ENCODE peak calls at places on chromosomes 13 and 19, in four cellular contexts. One of them, this sample, is unnamed.

GRCh38 chr13:105806335-105806920 is 729.0 kb downstream of the EFNB2 start:
- DNase-seq in stomach: no peak
- DNase-seq in GM23338: no peak
- DNase-seq in endothelial cell of umbilical vein: no peak
- DNase-seq in this sample: no peak

GRCh38 chr19:45569619-45570421 is 14.8 kb downstream of the OPA3 start:
- DNase-seq in GM23338: peak
- DNase-seq in endothelial cell of umbilical vein: peak
- DNase-seq in stomach: peak
- DNase-seq in this sample: no peak

GRCh38 chr19:36113895-36114762 is 546 bp downstream of the POLR2I start:
- DNase-seq in stomach: peak
- DNase-seq in GM23338: peak
- DNase-seq in endothelial cell of umbilical vein: peak
- DNase-seq in this sample: no peak

GRCh38 chr13:21015284-21015683 is 46.1 kb downstream of the LATS2 start:
- DNase-seq in stomach: no peak
- DNase-seq in GM23338: no peak
- DNase-seq in endothelial cell of umbilical vein: no peak
- DNase-seq in this sample: no peak

GRCh38 chr19:3480383-3481091 is at the start of gene SMIM24:
- DNase-seq in stomach: peak
- DNase-seq in GM23338: no peak
- DNase-seq in endothelial cell of umbilical vein: no peak
- DNase-seq in this sample: no peak

GRCh38 chr13:69556540-69557196 is 551.0 kb upstream of the ATXN8OS start:
- DNase-seq in stomach: no peak
- DNase-seq in GM23338: no peak
- DNase-seq in endothelial cell of umbilical vein: no peak
- DNase-seq in this sample: no peak

GRCh38 chr19:13096968-13097330 is 5.7 kb downstream of the LYL1 start:
- DNase-seq in stomach: no peak
- DNase-seq in endothelial cell of umbilical vein: no peak
- DNase-seq in GM23338: no peak
- DNase-seq in this sample: no peak

GRCh38 chr19:48372904-48373303 is 8.7 kb downstream of the SYNGR4 start:
- DNase-seq in endothelial cell of umbilical vein: no peak
- DNase-seq in stomach: no peak
- DNase-seq in GM23338: no peak
- DNase-seq in this sample: no peak

GRCh38 chr19:36009220-36009619 is 607 bp upstream of the SYNE4 start:
- DNase-seq in stomach: peak
- DNase-seq in endothelial cell of umbilical vein: peak
- DNase-seq in GM23338: peak
- DNase-seq in this sample: no peak

GRCh38 chr19:45478454-45479238 is 10.8 kb downstream of the FOSB start:
- DNase-seq in GM23338: peak
- DNase-seq in endothelial cell of umbilical vein: peak
- DNase-seq in stomach: peak
- DNase-seq in this sample: peak

DNA sequence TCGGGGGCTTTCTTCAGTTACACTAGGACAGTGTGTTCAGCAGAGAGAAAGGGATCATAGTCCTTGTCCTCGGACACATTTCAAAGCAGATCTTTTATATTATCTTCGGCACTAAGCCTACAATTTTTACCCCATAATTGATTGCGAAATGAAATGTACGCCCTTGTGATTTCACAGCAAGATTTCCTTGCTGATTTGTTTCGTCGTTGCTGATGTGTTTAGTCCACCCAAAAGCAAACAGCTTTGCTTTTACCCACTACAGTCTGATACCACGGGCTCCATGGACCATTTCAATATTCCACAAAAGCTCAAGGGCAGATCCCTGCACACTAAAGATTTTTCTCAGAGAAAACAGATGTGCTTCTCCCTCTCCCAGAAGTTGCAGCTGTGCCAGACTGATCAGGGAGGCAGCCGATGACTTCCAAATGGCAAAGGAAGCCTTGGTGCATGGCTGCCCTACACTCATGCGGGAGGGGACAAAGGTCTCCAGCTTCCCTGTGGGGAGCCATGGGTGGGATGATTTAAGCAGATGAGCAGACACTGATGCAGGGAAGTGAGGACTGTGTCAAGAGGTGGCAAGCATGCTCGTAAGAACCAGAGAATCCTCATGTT is 81.2 kb downstream of the STK24 start:
- DNase-seq in GM23338: no peak
- DNase-seq in endothelial cell of umbilical vein: no peak
- DNase-seq in stomach: no peak
- DNase-seq in this sample: no peak
- TF ChIP-seq POLR2AphosphoS5 in GM23338: no peak
- TF ChIP-seq POLR2AphosphoS5 in endothelial cell of umbilical vein: no peak
- TF ChIP-seq POLR2AphosphoS5 in stomach: peak
- TF ChIP-seq POLR2AphosphoS5 in this sample: no peak

DNA sequence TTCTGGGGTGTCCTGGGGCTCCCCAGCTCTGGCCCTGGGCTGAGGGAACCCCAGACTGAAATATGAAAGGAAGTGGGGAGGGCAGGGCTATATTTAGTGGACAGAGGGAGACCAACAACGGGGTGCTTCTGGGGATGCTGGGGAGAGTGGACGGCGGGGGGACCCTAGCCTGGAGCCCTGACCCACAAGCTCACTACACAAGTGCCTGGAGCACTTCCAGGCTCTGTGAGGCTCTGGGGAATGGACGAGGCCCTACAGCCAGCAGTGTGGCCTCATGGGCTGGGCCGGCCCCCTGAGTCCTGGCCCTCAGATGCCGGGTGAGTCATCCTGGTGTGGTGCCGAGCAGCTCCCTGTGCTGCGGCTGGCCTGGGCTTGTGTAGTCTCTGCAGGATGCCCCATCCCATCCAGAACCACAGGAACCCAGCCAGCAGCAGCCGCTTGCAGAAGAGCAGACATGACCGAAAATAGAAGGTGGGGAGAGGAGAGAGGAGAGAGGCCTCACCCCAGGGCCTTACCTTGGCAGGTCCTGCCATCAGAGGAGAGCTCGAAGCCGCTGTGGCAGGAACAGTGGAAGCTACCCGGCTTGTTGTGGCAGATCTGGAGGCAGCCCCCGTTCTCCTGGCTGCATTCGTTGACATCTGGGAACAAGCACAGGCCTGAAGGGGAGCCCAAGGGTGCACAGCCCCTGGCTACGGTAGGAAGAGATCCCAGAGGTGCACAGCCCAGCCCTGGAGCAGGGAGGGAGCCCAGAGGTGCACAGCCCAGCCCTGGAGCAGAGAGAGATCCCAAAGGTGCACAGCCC is 26.1 kb downstream of the GAS6 start:
- DNase-seq in endothelial cell of umbilical vein: peak
- DNase-seq in GM23338: no peak
- DNase-seq in stomach: peak
- DNase-seq in this sample: no peak
- TF ChIP-seq POLR2AphosphoS5 in endothelial cell of umbilical vein: peak
- TF ChIP-seq POLR2AphosphoS5 in GM23338: no peak
- TF ChIP-seq POLR2AphosphoS5 in stomach: peak
- TF ChIP-seq POLR2AphosphoS5 in this sample: no peak

GRCh38 chr13:77544365-77544764 is 8.9 kb downstream of the SCEL start:
- DNase-seq in GM23338: no peak
- DNase-seq in endothelial cell of umbilical vein: peak
- DNase-seq in stomach: peak
- DNase-seq in this sample: no peak
- TF ChIP-seq POLR2AphosphoS5 in GM23338: no peak
- TF ChIP-seq POLR2AphosphoS5 in endothelial cell of umbilical vein: no peak
- TF ChIP-seq POLR2AphosphoS5 in stomach: no peak
- TF ChIP-seq POLR2AphosphoS5 in this sample: no peak

DNA sequence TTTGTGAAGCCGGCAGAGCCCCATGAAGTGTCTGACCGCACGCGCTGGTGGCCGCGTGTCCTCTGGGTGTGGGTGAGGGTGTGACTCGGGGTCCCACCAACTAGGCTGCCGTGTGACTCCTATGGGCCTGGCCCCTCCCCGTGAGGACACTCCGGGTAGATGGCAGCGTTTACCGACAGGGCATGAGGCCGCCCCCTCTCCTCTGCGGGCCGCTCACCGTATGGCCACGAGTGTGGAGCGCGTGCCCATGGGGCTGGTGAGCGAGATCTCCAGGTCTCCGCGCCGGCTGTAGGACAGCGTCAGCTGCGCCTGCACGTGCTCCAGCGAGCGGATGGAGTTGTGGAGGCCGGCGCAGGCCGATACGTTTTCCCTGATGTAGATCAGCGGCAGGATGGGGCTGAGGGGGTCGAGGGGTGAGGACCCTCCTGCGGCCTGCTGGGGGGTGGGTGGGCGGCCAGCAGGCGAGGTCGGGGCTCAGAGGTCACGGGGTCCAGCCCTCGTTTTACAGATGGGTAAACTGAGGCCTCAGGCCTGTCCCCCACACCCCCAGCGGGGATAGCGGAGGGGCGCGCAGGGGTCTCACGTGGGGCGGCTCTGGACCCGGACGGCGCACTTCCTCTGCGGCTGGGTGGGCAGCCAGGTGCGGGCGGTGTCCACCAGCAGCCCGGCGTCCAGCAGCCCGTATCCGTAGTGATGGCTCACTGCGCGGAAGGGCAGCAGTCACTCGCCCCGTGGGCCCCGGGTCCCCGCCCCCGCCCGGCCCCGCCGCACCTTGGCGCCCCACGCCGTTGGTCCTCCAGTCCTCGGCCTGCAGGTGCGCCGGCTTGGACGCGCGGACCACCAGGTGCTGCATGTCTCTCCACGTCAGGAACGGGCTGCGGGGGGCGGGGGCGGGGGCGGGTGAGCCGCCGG is 4.3 kb upstream of the C19orf25 start:
- DNase-seq in stomach: no peak
- DNase-seq in endothelial cell of umbilical vein: no peak
- DNase-seq in GM23338: no peak
- DNase-seq in this sample: no peak
- TF ChIP-seq POLR2AphosphoS5 in stomach: no peak
- TF ChIP-seq POLR2AphosphoS5 in endothelial cell of umbilical vein: no peak
- TF ChIP-seq POLR2AphosphoS5 in GM23338: no peak
- TF ChIP-seq POLR2AphosphoS5 in this sample: no peak

GRCh38 chr19:34448191-34448590 is 20.0 kb downstream of the UBA2 start:
- DNase-seq in stomach: no peak
- DNase-seq in GM23338: no peak
- DNase-seq in endothelial cell of umbilical vein: no peak
- DNase-seq in this sample: no peak
- TF ChIP-seq POLR2AphosphoS5 in stomach: no peak
- TF ChIP-seq POLR2AphosphoS5 in GM23338: no peak
- TF ChIP-seq POLR2AphosphoS5 in endothelial cell of umbilical vein: no peak
- TF ChIP-seq POLR2AphosphoS5 in this sample: no peak

DNA sequence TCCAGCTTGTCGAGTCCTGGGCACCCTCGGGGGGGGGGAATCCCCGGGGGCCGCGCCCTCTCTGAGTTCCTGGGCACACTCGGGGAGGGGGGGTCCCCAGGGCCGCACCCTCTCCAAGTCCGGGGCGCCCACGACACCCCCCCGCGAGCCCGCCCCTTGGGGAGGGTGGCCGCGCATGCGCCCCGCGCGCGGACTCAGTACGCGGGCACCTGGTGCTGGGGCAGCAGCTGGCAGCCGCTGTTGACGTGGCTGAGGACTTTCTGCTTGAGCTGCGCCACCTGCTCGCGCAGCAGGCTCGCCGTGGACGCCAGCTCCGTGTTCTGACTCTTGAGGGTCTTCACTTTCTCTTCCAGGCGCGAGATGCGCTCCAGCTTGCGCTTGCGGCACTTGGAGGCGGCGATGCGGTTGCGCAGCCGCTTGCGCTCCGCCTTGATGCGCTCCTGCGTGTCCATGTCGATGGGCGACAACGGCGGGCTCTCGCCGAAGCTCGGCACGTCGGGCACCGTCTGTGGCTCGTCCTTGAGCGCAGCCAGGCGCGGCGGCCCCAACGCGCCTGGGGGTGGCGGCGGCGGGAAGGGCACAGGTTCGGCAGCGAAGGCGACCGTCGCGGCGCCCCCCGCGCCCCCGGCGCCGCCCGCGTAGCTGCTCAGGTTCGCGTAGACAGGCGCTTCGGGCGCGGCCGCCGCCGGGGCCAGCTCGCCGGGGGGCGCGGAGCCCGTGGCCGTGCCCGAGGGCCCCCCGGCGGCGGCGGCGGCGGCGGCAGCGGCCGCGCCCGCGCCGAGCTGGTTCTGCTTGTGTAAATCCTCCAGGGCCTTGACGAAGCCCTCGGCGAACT is 958 bp downstream of the JUND start:
- DNase-seq in endothelial cell of umbilical vein: peak
- DNase-seq in stomach: peak
- DNase-seq in GM23338: peak
- DNase-seq in this sample: no peak
- TF ChIP-seq POLR2AphosphoS5 in endothelial cell of umbilical vein: peak
- TF ChIP-seq POLR2AphosphoS5 in stomach: peak
- TF ChIP-seq POLR2AphosphoS5 in GM23338: peak
- TF ChIP-seq POLR2AphosphoS5 in this sample: peak

GRCh38 chr13:93344048-93344447 is 117.4 kb downstream of the GPC6 start:
- DNase-seq in GM23338: no peak
- DNase-seq in endothelial cell of umbilical vein: no peak
- DNase-seq in stomach: no peak
- DNase-seq in this sample: no peak

GRCh38 chr13:93345061-93345460 is 118.5 kb downstream of the GPC6 start:
- DNase-seq in stomach: no peak
- DNase-seq in GM23338: no peak
- DNase-seq in endothelial cell of umbilical vein: no peak
- DNase-seq in this sample: no peak

GRCh38 chr13:93341517-93341916 is 114.9 kb downstream of the GPC6 start:
- DNase-seq in GM23338: no peak
- DNase-seq in stomach: no peak
- DNase-seq in endothelial cell of umbilical vein: no peak
- DNase-seq in this sample: no peak

DNA sequence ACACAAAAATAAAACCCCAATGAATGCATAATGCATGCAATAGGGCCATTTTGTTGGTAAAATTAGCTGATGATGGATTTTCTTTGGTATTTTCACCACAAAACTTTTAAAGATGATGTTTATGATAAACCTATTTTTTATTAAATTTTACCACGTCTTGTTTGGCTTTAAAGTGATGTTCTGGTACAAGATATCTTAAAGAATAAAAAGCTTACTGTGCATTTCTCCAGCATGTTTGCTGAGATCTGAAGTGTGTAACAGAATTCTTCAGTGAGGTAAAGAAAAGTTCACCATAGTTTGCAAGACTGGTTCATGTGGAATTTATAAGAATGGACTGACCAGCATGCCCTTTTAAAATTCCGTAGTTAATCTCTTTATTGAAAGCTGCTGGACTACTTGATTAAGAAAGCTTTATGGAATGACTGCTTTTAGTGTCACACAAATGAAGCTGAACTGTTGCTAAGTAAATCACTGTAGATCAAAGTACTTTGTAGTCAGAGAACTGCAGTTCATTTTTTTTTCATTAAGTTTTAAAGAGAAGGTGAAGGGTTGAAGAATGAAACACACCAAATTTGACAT is 119.1 kb downstream of the GPC6 start:
- DNase-seq in GM23338: no peak
- DNase-seq in stomach: no peak
- DNase-seq in endothelial cell of umbilical vein: no peak
- DNase-seq in this sample: no peak
- TF ChIP-seq POLR2AphosphoS5 in GM23338: no peak
- TF ChIP-seq POLR2AphosphoS5 in stomach: no peak
- TF ChIP-seq POLR2AphosphoS5 in endothelial cell of umbilical vein: no peak
- TF ChIP-seq POLR2AphosphoS5 in this sample: no peak

This sample was measured in GM12878.